ENCODE peak calls at places on chromosomes 6 and 20, in ten cellular contexts. G is coronary artery, S is heart right ventricle, C is left lobe of liver, Z is cardiac septum, J is nephron progenitor cell, L is lung, Q is frontal cortex, I is ureter, H is endothelial cell. Y is an unnamed sample.

GRCh38 chr20:36275011-36275410 is 31.1 kb upstream of the DLGAP4 start:
- DNase-seq in Z (no peak), G (no peak), J (no peak), Q (no peak), L (no peak), C (no peak), S (no peak), I (no peak), H (no peak), Y (no peak)

GRCh38 chr6:56690519-56691200 is 48.0 kb upstream of the DST start:
- DNase-seq in L (no peak), H (no peak), S (no peak), C (no peak), G (no peak), Z (no peak), Q (no peak), J (no peak), I (no peak), Y (no peak)

GRCh38 chr6:108697646-108698161 is 137.0 kb downstream of the FOXO3 start:
- DNase-seq in S (peak), C (no peak), Q (no peak), Z (no peak), L (no peak), I (no peak), J (no peak), H (no peak), G (no peak), Y (no peak)

GRCh38 chr20:64101731-64102621 is 5.4 kb downstream of the NPBWR2 start:
- DNase-seq in L (no peak), I (no peak), J (peak), G (no peak), Z (peak), S (peak), Q (peak), H (peak), C (no peak), Y (peak)

GRCh38 chr20:63306673-63307537 is 13.9 kb downstream of the COL20A1 start:
- DNase-seq in H (no peak), G (no peak), Z (no peak), S (no peak), I (no peak), C (no peak), L (no peak), Q (no peak), J (no peak), Y (no peak)

GRCh38 chr20:45061244-45061643 is 39.7 kb downstream of the KCNS1 start:
- DNase-seq in Z (no peak), C (no peak), I (no peak), G (no peak), S (no peak), J (no peak), H (no peak), L (no peak), Q (no peak), Y (peak)

GRCh38 chr20:31595654-31596411 is 9.3 kb upstream of the ID1 start:
- DNase-seq in Q (no peak), G (peak), C (peak), L (peak), S (peak), Z (peak), H (no peak), I (peak), J (peak), Y (no peak)

GRCh38 chr6:149264629-149265028 is 52.9 kb upstream of the TAB2 start:
- DNase-seq in Z (no peak), G (no peak), H (no peak), J (no peak), Q (no peak), I (no peak), S (no peak), L (no peak), C (no peak), Y (no peak)

Y was measured in 8988T.